ENCODE peak calls at places on chromosomes 4 and X, in four cellular contexts. R is SK-N-SH, C is right atrium auricular region, O is hepatocyte. D is an unnamed sample.

GRCh38 chr4:85127653-85128052 is 161.2 kb upstream of the WDFY3 start:
- DNase-seq in R (peak; percentile 77), C (no peak), O (peak; percentile 36), D (peak; percentile 88)

GRCh38 chr4:103099691-103100392 is at the start of gene BDH2:
- DNase-seq in R (peak; percentile 64), C (peak; percentile 71), O (peak; percentile 92), D (peak; percentile 92)

GRCh38 chr4:112908511-112908910 is 140.9 kb upstream of the ANK2 start:
- DNase-seq in R (no peak), C (no peak), O (no peak), D (no peak)

GRCh38 chr4:88285235-88285505 is 809 bp upstream of the PPM1K start:
- DNase-seq in R (no peak), C (no peak), O (no peak), D (no peak)

GRCh38 chr4:134200811-134201215 is 776 bp downstream of the PABPC4L start:
- DNase-seq in R (no peak), C (no peak), O (no peak), D (no peak)

GRCh38 chrX:31845003-31845402 is 773.2 kb upstream of the FTHL17 start:
- DNase-seq in R (no peak), C (no peak), O (no peak), D (no peak)

GRCh38 chr4:25158817-25159216 is 1.4 kb downstream of the SEPSECS start:
- DNase-seq in R (no peak), C (no peak), O (no peak), D (no peak)

GRCh38 chr4:72275381-72275780 is 243.6 kb downstream of the NPFFR2 start:
- DNase-seq in R (no peak), C (no peak), O (no peak), D (no peak)

GRCh38 chr4:168634276-168634802 is 137.5 kb downstream of the PALLD start:
- DNase-seq in R (no peak), C (no peak), O (peak; percentile 72), D (peak; percentile 45)

GRCh38 chr4:152731997-152732396 is 47.5 kb downstream of the TIGD4 start:
- DNase-seq in R (no peak), C (no peak), O (no peak), D (no peak)

GRCh38 chr4:152729466-152729865 is 49.7 kb upstream of the TMEM154 start:
- DNase-seq in R (no peak), C (no peak), O (no peak), D (no peak)

GRCh38 chr4:152727784-152728183 is 48.0 kb upstream of the TMEM154 start:
- DNase-seq in R (no peak), C (no peak), O (no peak), D (no peak)

GRCh38 chr4:152724494-152724893 is 44.7 kb upstream of the TMEM154 start:
- DNase-seq in R (no peak), C (peak; percentile 13), O (no peak), D (no peak)

DNA sequence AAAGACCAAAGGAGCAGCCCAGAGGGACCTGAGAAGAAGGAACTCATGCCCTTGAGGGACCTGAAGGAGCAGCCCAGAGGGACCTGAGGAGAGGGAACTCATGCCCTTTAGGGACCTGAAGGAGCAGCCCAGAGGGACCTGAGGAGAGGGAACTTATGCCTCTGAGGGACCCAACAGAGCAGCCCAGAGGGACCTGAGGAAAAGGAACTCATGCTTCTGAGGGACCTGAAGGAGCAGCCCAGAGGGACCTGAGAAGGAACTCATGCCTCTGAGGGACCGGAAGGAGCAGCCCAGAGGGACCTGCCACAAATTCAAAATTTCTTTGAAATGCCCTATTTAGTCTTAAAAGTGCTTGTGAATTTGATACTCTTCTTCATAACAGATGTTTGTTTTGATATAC is 48.5 kb upstream of the TMEM154 start:
- DNase-seq in R (no peak), C (no peak), O (no peak), D (no peak)
- H3K4me1 ChIP-seq in R (no peaks in the 10 kb centered on the region), C (no peaks in the 10 kb centered on the region), O (no peaks in the 10 kb centered on the region), D (no peaks in the 10 kb centered on the region)

GRCh38 chr4:184331155-184331995 is 113.7 kb upstream of the ENPP6 start:
- DNase-seq in R (no peak), C (peak; percentile 59), O (no peak), D (no peak)
- H3K4me3 ChIP-seq in R (no peak overlapping the region), C (no peak overlapping the region), O (no peak overlapping the region), D (no peak overlapping the region)

GRCh38 chr4:7505116-7505900 is 70.6 kb upstream of the PSAPL1 start:
- DNase-seq in R (no peak), C (no peak), O (no peak), D (no peak)

GRCh38 chr4:7506119-7506518 is 71.4 kb upstream of the PSAPL1 start:
- DNase-seq in R (no peak), C (no peak), O (no peak), D (no peak)

GRCh38 chr4:7503597-7503996 is 68.9 kb upstream of the PSAPL1 start:
- DNase-seq in R (no peak), C (no peak), O (no peak), D (no peak)

GRCh38 chr4:7507381-7507780 is 72.7 kb upstream of the PSAPL1 start:
- DNase-seq in R (no peak), C (no peak), O (no peak), D (no peak)

GRCh38 chr4:7506572-7506971 is 71.8 kb upstream of the PSAPL1 start:
- DNase-seq in R (no peak), C (no peak), O (no peak), D (no peak)
- H3K4me1 ChIP-seq in R (no peaks in the 10 kb centered on the region), C (no peaks in the 10 kb centered on the region), O (no peaks in the 10 kb centered on the region), D (peaks cover 19% of the 10 kb centered on the region)

DNA sequence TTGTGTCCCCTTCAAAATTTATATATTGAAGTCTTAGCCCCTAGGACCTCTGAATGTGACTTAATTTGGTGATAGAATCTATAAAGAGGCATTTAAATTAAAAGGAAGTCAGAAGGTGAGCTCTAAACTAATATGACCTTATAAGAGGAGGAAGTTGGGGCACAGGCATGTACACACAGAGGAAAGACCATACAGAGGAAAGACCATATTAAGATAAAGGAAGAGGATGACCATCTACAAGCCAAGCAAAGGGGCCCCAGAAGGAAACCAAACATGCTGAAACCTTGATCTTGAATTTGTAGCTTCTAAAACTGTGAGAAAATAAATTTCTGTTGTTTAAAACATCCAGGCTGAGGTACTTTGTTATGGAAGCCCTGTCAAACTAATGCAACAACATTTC is 26.9 kb upstream of the CYBB start:
- DNase-seq in R (no peak), C (no peak), O (no peak), D (no peak)
- H3K4me3 ChIP-seq in R (no peak overlapping the region), C (no peak overlapping the region), O (no peak overlapping the region), D (no peak overlapping the region)

GRCh38 chrX:153450949-153451277 is 5.1 kb upstream of the TREX2 start:
- DNase-seq in R (no peak), C (no peak), O (no peak), D (no peak)

GRCh38 chrX:153448556-153449280 is 2.9 kb upstream of the TREX2 start:
- DNase-seq in R (no peak), C (no peak), O (no peak), D (no peak)

GRCh38 chrX:153450114-153450948 is 4.5 kb upstream of the TREX2 start:
- DNase-seq in R (no peak), C (no peak), O (peak; percentile 1), D (no peak)

GRCh38 chrX:153447581-153447960 is 1.7 kb upstream of the TREX2 start:
- DNase-seq in R (no peak), C (no peak), O (no peak), D (no peak)

GRCh38 chrX:153449306-153450113 is 3.7 kb upstream of the TREX2 start:
- DNase-seq in R (no peak), C (no peak), O (peak; percentile 2), D (no peak)
- H3K4me1 ChIP-seq in R (no peaks in the 10 kb centered on the region), C (no peaks in the 10 kb centered on the region), O (no peaks in the 10 kb centered on the region), D (no peaks in the 10 kb centered on the region)

D was measured in neural progenitor cell.